ENCODE peak calls at places on chromosome 20, in four cellular contexts. One of them, this sample, is unnamed.

GRCh38 chr20:42067174-42067573 is 449.0 kb upstream of the CHD6 start:
- DNase-seq in left ventricle myocardium inferior: no peak
- DNase-seq in choroid plexus epithelial cell: no peak
- DNase-seq in MM.1S: no peak
- DNase-seq in this sample: no peak

GRCh38 chr20:52470561-52470960 is 279.0 kb upstream of the ZFP64 start:
- DNase-seq in left ventricle myocardium inferior: no peak
- DNase-seq in choroid plexus epithelial cell: no peak
- DNase-seq in MM.1S: no peak
- DNase-seq in this sample: no peak

GRCh38 chr20:32036716-32037355 is 15.2 kb upstream of the HCK start:
- DNase-seq in left ventricle myocardium inferior: no peak
- DNase-seq in choroid plexus epithelial cell: peak; percentile 34
- DNase-seq in MM.1S: no peak
- DNase-seq in this sample: no peak

GRCh38 chr20:23264545-23264944 is 86.0 kb upstream of the NXT1 start:
- DNase-seq in left ventricle myocardium inferior: no peak
- DNase-seq in choroid plexus epithelial cell: no peak
- DNase-seq in MM.1S: no peak
- DNase-seq in this sample: no peak

GRCh38 chr20:59560588-59561227 is 43.6 kb upstream of the PHACTR3 start:
- DNase-seq in left ventricle myocardium inferior: no peak
- DNase-seq in choroid plexus epithelial cell: peak; percentile 36
- DNase-seq in MM.1S: peak; percentile 39
- DNase-seq in this sample: no peak

GRCh38 chr20:45783656-45784294 is 7.9 kb downstream of the WFDC3 start:
- DNase-seq in left ventricle myocardium inferior: peak; percentile 41
- DNase-seq in choroid plexus epithelial cell: peak; percentile 40
- DNase-seq in MM.1S: no peak
- DNase-seq in this sample: no peak

GRCh38 chr20:41005361-41005729 is 23.3 kb upstream of the TOP1 start:
- DNase-seq in left ventricle myocardium inferior: peak; percentile 86
- DNase-seq in choroid plexus epithelial cell: peak; percentile 98
- DNase-seq in MM.1S: no peak
- DNase-seq in this sample: no peak

GRCh38 chr20:59771506-59772372 is 161.7 kb downstream of the SYCP2 start:
- DNase-seq in left ventricle myocardium inferior: peak; percentile 61
- DNase-seq in choroid plexus epithelial cell: no peak
- DNase-seq in MM.1S: no peak
- DNase-seq in this sample: no peak

GRCh38 chr20:10511166-10511506 is 76.0 kb downstream of the SLX4IP start:
- DNase-seq in left ventricle myocardium inferior: no peak
- DNase-seq in choroid plexus epithelial cell: no peak
- DNase-seq in MM.1S: no peak
- DNase-seq in this sample: no peak

GRCh38 chr20:36541227-36542018 is at the start of gene MYL9:
- DNase-seq in left ventricle myocardium inferior: peak; percentile 97
- DNase-seq in choroid plexus epithelial cell: peak; percentile 80
- DNase-seq in MM.1S: no peak
- DNase-seq in this sample: no peak

GRCh38 chr20:33684533-33685327 is 1.5 kb downstream of the E2F1 start:
- DNase-seq in left ventricle myocardium inferior: no peak
- DNase-seq in choroid plexus epithelial cell: no peak
- DNase-seq in MM.1S: no peak
- DNase-seq in this sample: no peak

GRCh38 chr20:10551732-10552724 is 116.9 kb downstream of the SLX4IP start:
- DNase-seq in left ventricle myocardium inferior: no peak
- DNase-seq in choroid plexus epithelial cell: peak; percentile 44
- DNase-seq in MM.1S: no peak
- DNase-seq in this sample: peak; percentile 29

GRCh38 chr20:23133560-23133998 is 47.5 kb upstream of the CD93 start:
- DNase-seq in left ventricle myocardium inferior: no peak
- DNase-seq in choroid plexus epithelial cell: no peak
- DNase-seq in MM.1S: no peak
- DNase-seq in this sample: no peak

GRCh38 chr20:51750037-51750769 is 18.0 kb downstream of the ATP9A start:
- DNase-seq in left ventricle myocardium inferior: peak; percentile 44
- DNase-seq in choroid plexus epithelial cell: peak; percentile 67
- DNase-seq in MM.1S: no peak
- DNase-seq in this sample: peak; percentile 7

GRCh38 chr20:51399138-51399890 is 143.2 kb downstream of the NFATC2 start:
- DNase-seq in left ventricle myocardium inferior: no peak
- DNase-seq in choroid plexus epithelial cell: no peak
- DNase-seq in MM.1S: no peak
- DNase-seq in this sample: no peak

GRCh38 chr20:36004045-36004444 is 35.7 kb downstream of the CNBD2 start:
- DNase-seq in left ventricle myocardium inferior: no peak
- DNase-seq in choroid plexus epithelial cell: peak; percentile 30
- DNase-seq in MM.1S: no peak
- DNase-seq in this sample: no peak

GRCh38 chr20:36824142-36824940 is 50.8 kb upstream of the DSN1 start:
- DNase-seq in left ventricle myocardium inferior: no peak
- DNase-seq in choroid plexus epithelial cell: no peak
- DNase-seq in MM.1S: no peak
- DNase-seq in this sample: no peak

GRCh38 chr20:36482044-36482473 is 59.3 kb upstream of the MYL9 start:
- DNase-seq in left ventricle myocardium inferior: peak; percentile 68
- DNase-seq in choroid plexus epithelial cell: no peak
- DNase-seq in MM.1S: no peak
- DNase-seq in this sample: no peak

GRCh38 chr20:46099491-46100287 is 9.9 kb upstream of the NCOA5 start:
- DNase-seq in left ventricle myocardium inferior: peak; percentile 23
- DNase-seq in choroid plexus epithelial cell: no peak
- DNase-seq in MM.1S: peak; percentile 12
- DNase-seq in this sample: no peak

GRCh38 chr20:38190936-38191371 is 25.9 kb upstream of the TGM2 start:
- DNase-seq in left ventricle myocardium inferior: peak; percentile 58
- DNase-seq in choroid plexus epithelial cell: no peak
- DNase-seq in MM.1S: no peak
- DNase-seq in this sample: no peak

GRCh38 chr20:63090052-63090451 is 83.3 kb upstream of the BHLHE23 start:
- DNase-seq in left ventricle myocardium inferior: peak; percentile 0
- DNase-seq in choroid plexus epithelial cell: no peak
- DNase-seq in MM.1S: no peak
- DNase-seq in this sample: no peak

GRCh38 chr20:5703542-5704215 is 46.5 kb upstream of the SHLD1 start:
- DNase-seq in left ventricle myocardium inferior: no peak
- DNase-seq in choroid plexus epithelial cell: no peak
- DNase-seq in MM.1S: no peak
- DNase-seq in this sample: no peak

GRCh38 chr20:25696384-25697131 is at the start of gene ZNF337:
- DNase-seq in left ventricle myocardium inferior: peak; percentile 96
- DNase-seq in choroid plexus epithelial cell: peak; percentile 96
- DNase-seq in MM.1S: peak; percentile 95
- DNase-seq in this sample: peak; percentile 86

GRCh38 chr20:8156603-8157079 is 24.6 kb downstream of the PLCB1 start:
- DNase-seq in left ventricle myocardium inferior: no peak
- DNase-seq in choroid plexus epithelial cell: peak; percentile 28
- DNase-seq in MM.1S: peak; percentile 78
- DNase-seq in this sample: no peak

GRCh38 chr20:18666803-18667460 is 79.1 kb downstream of the DTD1 start:
- DNase-seq in left ventricle myocardium inferior: no peak
- DNase-seq in choroid plexus epithelial cell: no peak
- DNase-seq in MM.1S: no peak
- DNase-seq in this sample: no peak

GRCh38 chr20:3383878-3384495 is 23.5 kb downstream of the DNAAF9 start:
- DNase-seq in left ventricle myocardium inferior: no peak
- DNase-seq in choroid plexus epithelial cell: no peak
- DNase-seq in MM.1S: no peak
- DNase-seq in this sample: no peak

GRCh38 chr20:9353916-9354276 is 160.5 kb upstream of the LAMP5 start:
- DNase-seq in left ventricle myocardium inferior: no peak
- DNase-seq in choroid plexus epithelial cell: peak; percentile 68
- DNase-seq in MM.1S: no peak
- DNase-seq in this sample: no peak

GRCh38 chr20:23361108-23361650 is 803 bp upstream of the GZF1 start:
- DNase-seq in left ventricle myocardium inferior: no peak
- DNase-seq in choroid plexus epithelial cell: peak; percentile 55
- DNase-seq in MM.1S: no peak
- DNase-seq in this sample: no peak

GRCh38 chr20:33859157-33859695 is 48.1 kb downstream of the CHMP4B start:
- DNase-seq in left ventricle myocardium inferior: no peak
- DNase-seq in choroid plexus epithelial cell: peak; percentile 63
- DNase-seq in MM.1S: peak; percentile 95
- DNase-seq in this sample: peak; percentile 50

GRCh38 chr20:56761393-56761792 is 132.3 kb downstream of the TFAP2C start:
- DNase-seq in left ventricle myocardium inferior: no peak
- DNase-seq in choroid plexus epithelial cell: no peak
- DNase-seq in MM.1S: no peak
- DNase-seq in this sample: no peak

GRCh38 chr20:37984018-37984785 is 49.1 kb downstream of the TTI1 start:
- DNase-seq in left ventricle myocardium inferior: peak; percentile 26
- DNase-seq in choroid plexus epithelial cell: no peak
- DNase-seq in MM.1S: no peak
- DNase-seq in this sample: no peak

GRCh38 chr20:2578430-2579192 is 42.2 kb downstream of the TMC2 start:
- DNase-seq in left ventricle myocardium inferior: no peak
- DNase-seq in choroid plexus epithelial cell: peak; percentile 30
- DNase-seq in MM.1S: no peak
- DNase-seq in this sample: no peak

GRCh38 chr20:31987744-31988143 is 19.8 kb downstream of the XKR7 start:
- DNase-seq in left ventricle myocardium inferior: no peak
- DNase-seq in choroid plexus epithelial cell: peak; percentile 7
- DNase-seq in MM.1S: no peak
- DNase-seq in this sample: no peak

GRCh38 chr20:15045246-15045645 is 707.8 kb upstream of the FLRT3 start:
- DNase-seq in left ventricle myocardium inferior: peak; percentile 22
- DNase-seq in choroid plexus epithelial cell: peak; percentile 90
- DNase-seq in MM.1S: no peak
- DNase-seq in this sample: no peak

GRCh38 chr20:50318709-50319108 is 128.1 kb downstream of the CEBPB start:
- DNase-seq in left ventricle myocardium inferior: no peak
- DNase-seq in choroid plexus epithelial cell: no peak
- DNase-seq in MM.1S: no peak
- DNase-seq in this sample: no peak

GRCh38 chr20:50320005-50320909 is 129.6 kb downstream of the CEBPB start:
- DNase-seq in left ventricle myocardium inferior: no peak
- DNase-seq in choroid plexus epithelial cell: no peak
- DNase-seq in MM.1S: no peak
- DNase-seq in this sample: no peak

GRCh38 chr20:50315811-50316551 is 125.4 kb downstream of the CEBPB start:
- DNase-seq in left ventricle myocardium inferior: no peak
- DNase-seq in choroid plexus epithelial cell: no peak
- DNase-seq in MM.1S: no peak
- DNase-seq in this sample: no peak

GRCh38 chr20:50317116-50317515 is 126.5 kb downstream of the CEBPB start:
- DNase-seq in left ventricle myocardium inferior: no peak
- DNase-seq in choroid plexus epithelial cell: no peak
- DNase-seq in MM.1S: no peak
- DNase-seq in this sample: no peak

GRCh38 chr20:50317644-50318043 is 127.0 kb downstream of the CEBPB start:
- DNase-seq in left ventricle myocardium inferior: no peak
- DNase-seq in choroid plexus epithelial cell: no peak
- DNase-seq in MM.1S: no peak
- DNase-seq in this sample: no peak
- TF ChIP-seq CTCF in left ventricle myocardium inferior: no peak
- TF ChIP-seq CTCF in choroid plexus epithelial cell: no peak
- TF ChIP-seq CTCF in MM.1S: no peak
- TF ChIP-seq CTCF in this sample: no peak

GRCh38 chr20:47740225-47741184 is 44.8 kb downstream of the SULF2 start:
- DNase-seq in left ventricle myocardium inferior: peak; percentile 44
- DNase-seq in choroid plexus epithelial cell: no peak
- DNase-seq in MM.1S: no peak
- DNase-seq in this sample: no peak
- TF ChIP-seq CTCF in left ventricle myocardium inferior: no peak
- TF ChIP-seq CTCF in choroid plexus epithelial cell: no peak
- TF ChIP-seq CTCF in MM.1S: no peak
- TF ChIP-seq CTCF in this sample: no peak

DNA sequence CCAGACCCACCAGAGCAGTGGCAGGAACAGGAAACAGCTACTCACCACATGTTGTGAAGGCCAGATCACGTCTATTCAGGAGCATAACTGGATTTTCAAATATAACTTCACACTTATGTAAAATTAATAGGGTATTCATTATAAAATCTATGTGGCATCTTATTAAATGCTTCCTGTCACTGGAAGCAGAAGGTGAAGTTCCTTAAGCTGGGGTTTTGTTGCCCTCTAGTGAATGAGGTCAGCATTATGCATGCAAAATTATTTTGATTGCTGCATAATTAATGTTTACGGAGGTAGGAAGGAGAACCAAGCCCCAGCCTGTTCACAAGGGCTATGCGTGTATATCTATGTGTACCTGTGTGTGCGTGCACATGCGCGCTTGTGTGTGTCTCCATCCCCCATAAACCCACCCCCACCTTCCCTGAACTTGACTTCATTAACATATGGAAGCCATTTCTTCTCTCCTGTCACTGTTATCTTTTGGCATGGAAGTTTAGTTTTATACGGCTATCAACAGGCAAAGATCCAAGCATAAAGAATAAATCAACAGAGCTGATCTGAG is 90.3 kb upstream of the CDH4 start:
- DNase-seq in left ventricle myocardium inferior: no peak
- DNase-seq in choroid plexus epithelial cell: no peak
- DNase-seq in MM.1S: peak; percentile 9
- DNase-seq in this sample: no peak
- TF ChIP-seq CTCF in left ventricle myocardium inferior: peak; percentile 21
- TF ChIP-seq CTCF in choroid plexus epithelial cell: no peak
- TF ChIP-seq CTCF in MM.1S: peak; percentile 9
- TF ChIP-seq CTCF in this sample: no peak

DNA sequence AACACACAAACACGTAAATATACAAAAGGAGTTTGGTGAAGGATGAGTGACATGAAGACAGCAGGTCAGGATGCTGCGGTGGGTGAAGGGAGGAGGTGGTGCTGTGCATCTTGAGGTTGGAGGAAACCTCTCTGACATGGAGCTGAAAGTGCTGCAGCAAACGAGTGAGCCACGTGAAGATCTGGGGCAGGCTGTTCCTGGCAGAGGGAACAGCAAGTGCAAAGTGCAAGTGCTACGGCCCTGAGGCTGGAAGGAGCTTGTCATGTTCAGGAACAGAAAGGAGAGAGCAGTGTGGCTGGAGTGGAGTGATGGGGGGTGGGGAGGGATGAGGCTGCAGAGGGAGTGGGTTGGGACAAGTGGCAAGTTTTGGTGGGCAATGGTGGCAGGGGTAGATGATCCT is 24.8 kb upstream of the ANGPT4 start:
- DNase-seq in left ventricle myocardium inferior: no peak
- DNase-seq in choroid plexus epithelial cell: no peak
- DNase-seq in MM.1S: no peak
- DNase-seq in this sample: no peak
- TF ChIP-seq CTCF in left ventricle myocardium inferior: no peak
- TF ChIP-seq CTCF in choroid plexus epithelial cell: no peak
- TF ChIP-seq CTCF in MM.1S: no peak
- TF ChIP-seq CTCF in this sample: no peak

GRCh38 chr20:48724891-48725588 is 102.8 kb downstream of the PREX1 start:
- DNase-seq in left ventricle myocardium inferior: no peak
- DNase-seq in choroid plexus epithelial cell: no peak
- DNase-seq in MM.1S: no peak
- DNase-seq in this sample: no peak

GRCh38 chr20:48725589-48725991 is 102.2 kb downstream of the PREX1 start:
- DNase-seq in left ventricle myocardium inferior: no peak
- DNase-seq in choroid plexus epithelial cell: peak; percentile 55
- DNase-seq in MM.1S: no peak
- DNase-seq in this sample: no peak

GRCh38 chr20:48722002-48722731 is 105.6 kb downstream of the PREX1 start:
- DNase-seq in left ventricle myocardium inferior: no peak
- DNase-seq in choroid plexus epithelial cell: peak; percentile 87
- DNase-seq in MM.1S: no peak
- DNase-seq in this sample: peak; percentile 63

GRCh38 chr20:48722737-48723191 is 105.0 kb downstream of the PREX1 start:
- DNase-seq in left ventricle myocardium inferior: no peak
- DNase-seq in choroid plexus epithelial cell: peak; percentile 63
- DNase-seq in MM.1S: no peak
- DNase-seq in this sample: no peak

GRCh38 chr20:48723308-48724264 is 104.2 kb downstream of the PREX1 start:
- DNase-seq in left ventricle myocardium inferior: no peak
- DNase-seq in choroid plexus epithelial cell: peak; percentile 82
- DNase-seq in MM.1S: no peak
- DNase-seq in this sample: no peak
- TF ChIP-seq CTCF in left ventricle myocardium inferior: no peak
- TF ChIP-seq CTCF in choroid plexus epithelial cell: peak; percentile 40
- TF ChIP-seq CTCF in MM.1S: no peak
- TF ChIP-seq CTCF in this sample: peak; percentile 8

This sample was measured in GM12864.